ENCODE peak calls at places on chromosomes 4 and X, in seven cellular contexts. K is A549; C is fibroblast of lung; D is H9; O is left ventricle myocardium inferior; V is SK-N-SH; L is CD4-positive, alpha-beta T cell. P is an unnamed sample.

GRCh38 chr4:57023104-57023503 is 44.4 kb downstream of the POLR2B start:
- DNase-seq in D (no peak), C (peak; percentile 92), K (no peak), V (no peak), L (no peak), O (no peak), P (no peak)

GRCh38 chr4:6750302-6751221 is 32.0 kb upstream of the KIAA0232 start:
- DNase-seq in C (no peak), V (no peak), D (no peak), L (no peak), O (no peak), K (no peak), P (peak; percentile 41)

GRCh38 chrX:71650333-71650969 is 16.9 kb upstream of the LOC101059915 start:
- DNase-seq in O (no peak), L (no peak), V (no peak), D (no peak), K (peak; percentile 17), C (no peak), P (no peak)

GRCh38 chr4:77785669-77786068 is 33.5 kb downstream of the CNOT6L start:
- DNase-seq in C (no peak), K (no peak), D (no peak), V (no peak), L (no peak), O (no peak), P (no peak)

GRCh38 chrX:82218361-82218760 is 1016.5 kb downstream of the SH3BGRL start:
- DNase-seq in C (peak; percentile 0), D (no peak), V (peak; percentile 8), O (no peak), K (peak; percentile 39), L (no peak), P (no peak)

GRCh38 chr4:105186701-105187158 is 40.1 kb downstream of the TET2 start:
- DNase-seq in C (peak; percentile 75), L (no peak), K (no peak), D (no peak), V (no peak), O (peak; percentile 24), P (no peak)

GRCh38 chr4:146153964-146154536 is 21.5 kb upstream of the LSM6 start:
- DNase-seq in L (no peak), V (no peak), C (no peak), O (no peak), K (no peak), D (no peak), P (no peak)

GRCh38 chr4:185700048-185700447 is 111.9 kb downstream of the SORBS2 start:
- DNase-seq in D (no peak), C (peak; percentile 49), O (no peak), V (peak; percentile 33), K (no peak), L (no peak), P (no peak)

GRCh38 chr4:41477200-41477910 is 60.6 kb upstream of the LIMCH1 start:
- DNase-seq in V (no peak), C (no peak), D (no peak), O (no peak), K (no peak), L (no peak), P (no peak)

GRCh38 chrX:69324851-69325250 is 159.6 kb upstream of the PJA1 start:
- DNase-seq in O (no peak), K (no peak), D (no peak), L (no peak), V (no peak), C (no peak), P (no peak)

GRCh38 chr4:157674699-157675098 is 454.2 kb downstream of the GRIA2 start:
- DNase-seq in L (no peak), C (no peak), K (no peak), O (no peak), V (no peak), D (no peak), P (no peak)

GRCh38 chr4:98653890-98654867 is 4.2 kb downstream of the TSPAN5 start:
- DNase-seq in L (no peak), C (peak; percentile 99), V (no peak), K (peak; percentile 21), O (no peak), D (no peak), P (no peak)

GRCh38 chrX:104789784-104790183 is 223.8 kb downstream of the IL1RAPL2 start:
- DNase-seq in K (no peak), C (no peak), V (no peak), D (no peak), L (no peak), O (no peak), P (no peak)

GRCh38 chr4:89283226-89283974 is 24.2 kb downstream of the GPRIN3 start:
- DNase-seq in O (no peak), V (no peak), C (peak; percentile 48), K (peak; percentile 74), L (no peak), D (no peak), P (peak; percentile 48)

GRCh38 chr4:106032851-106033286 is 137.6 kb downstream of the NPNT start:
- DNase-seq in L (no peak), D (no peak), V (no peak), K (peak; percentile 5), C (peak; percentile 28), O (no peak), P (no peak)

GRCh38 chr4:150133605-150134004 is 55.4 kb downstream of the DCLK2 start:
- DNase-seq in C (no peak), L (no peak), O (no peak), D (no peak), K (no peak), V (no peak), P (no peak)

GRCh38 chr4:92600638-92601037 is 296.9 kb downstream of the GRID2 start:
- DNase-seq in K (no peak), O (no peak), V (no peak), C (no peak), L (no peak), D (peak; percentile 67), P (no peak)

GRCh38 chrX:47607091-47607490 is 12.6 kb downstream of the SYN1 start:
- DNase-seq in L (no peak), C (no peak), K (no peak), O (no peak), D (no peak), V (no peak), P (no peak)

GRCh38 chrX:49840679-49841078 is 11.6 kb downstream of the PAGE4 start:
- DNase-seq in O (peak; percentile 36), K (peak; percentile 72), L (peak; percentile 3), V (peak; percentile 54), D (peak; percentile 84), C (peak; percentile 28), P (peak; percentile 69)

GRCh38 chr4:146329042-146329716 is 114.8 kb downstream of the REELD1 start:
- DNase-seq in D (no peak), V (no peak), L (no peak), K (peak; percentile 9), O (no peak), C (peak; percentile 90), P (no peak)

GRCh38 chr4:146521543-146522097 is at the start of gene SLC10A7:
- DNase-seq in V (peak; percentile 84), D (peak; percentile 82), O (peak; percentile 76), L (peak; percentile 58), C (peak; percentile 80), K (peak; percentile 55), P (peak; percentile 81)

GRCh38 chrX:144896323-144896722 is 351.0 kb upstream of the SPANXN1 start:
- DNase-seq in K (no peak), L (no peak), D (no peak), C (no peak), O (no peak), V (peak; percentile 2), P (no peak)

GRCh38 chrX:44462851-44463250 is 79.8 kb downstream of the FUNDC1 start:
- DNase-seq in V (no peak), D (no peak), L (no peak), C (peak; percentile 53), K (no peak), O (no peak), P (no peak)

GRCh38 chr4:31290836-31291235 is 570.7 kb downstream of the PCDH7 start:
- DNase-seq in C (no peak), V (no peak), O (no peak), L (no peak), D (peak; percentile 63), K (no peak), P (no peak)

GRCh38 chrX:45017946-45018345 is 145.0 kb downstream of the KDM6A start:
- DNase-seq in L (no peak), K (no peak), D (no peak), O (no peak), V (no peak), C (no peak), P (no peak)

GRCh38 chrX:72041901-72042859 is 89.5 kb downstream of the RTL5 start:
- DNase-seq in O (no peak), D (no peak), C (peak; percentile 72), K (no peak), V (no peak), L (no peak), P (no peak)

GRCh38 chr4:115489284-115489683 is 375.9 kb upstream of the NDST4 start:
- DNase-seq in D (no peak), C (no peak), L (no peak), O (no peak), K (no peak), V (no peak), P (no peak)

GRCh38 chr4:100306018-100306417 is 115.8 kb upstream of the DDIT4L start:
- DNase-seq in V (no peak), L (no peak), C (peak; percentile 64), K (no peak), D (no peak), O (no peak), P (no peak)

GRCh38 chr4:102438873-102439614 is 62.1 kb upstream of the NFKB1 start:
- DNase-seq in K (peak; percentile 74), C (peak; percentile 79), L (no peak), V (no peak), D (no peak), O (no peak), P (no peak)

GRCh38 chrX:95145848-95146540 is 1472.0 kb downstream of the FAM133A start:
- DNase-seq in C (no peak), O (no peak), D (peak; percentile 23), L (no peak), V (no peak), K (no peak), P (no peak)
- TF ChIP-seq CTCF in C (no peak), O (no peak), D (peak; percentile 21), L (no peak), V (no peak), K (no peak), P (no peak)

DNA sequence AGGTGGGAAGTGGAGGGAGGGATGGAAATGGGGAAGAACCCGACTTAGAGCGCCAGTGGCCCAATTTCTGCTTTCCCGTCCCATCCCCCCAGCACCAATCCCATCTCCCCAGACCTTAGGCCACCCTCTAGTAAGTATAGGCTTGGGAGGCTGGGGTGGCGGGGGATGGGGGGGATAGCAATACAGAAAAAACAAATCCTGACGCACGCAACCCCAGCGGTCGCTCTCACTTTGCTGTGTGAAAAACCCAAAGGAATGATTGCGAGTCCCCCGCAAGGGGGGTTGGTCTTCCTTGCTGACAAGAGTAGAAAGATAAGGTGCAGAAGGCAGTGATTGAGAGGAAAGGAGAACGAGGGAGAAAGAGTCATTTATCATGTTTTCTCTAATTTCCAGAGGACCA is 854 bp downstream of the CPE start:
- DNase-seq in D (peak; percentile 59), V (peak; percentile 50), K (no peak), C (peak; percentile 44), O (peak; percentile 16), L (no peak), P (no peak)
- H3K27ac ChIP-seq in D (no peak overlapping the region), V (peak overlapping the region; percentile 86), K (no peak overlapping the region), C (no peak overlapping the region), O (peak overlapping the region; percentile 83), L (no peak overlapping the region), P (no peak overlapping the region)

GRCh38 chrX:40155617-40156471 is 58.1 kb upstream of the BCOR start:
- DNase-seq in K (peak; percentile 43), V (peak; percentile 64), L (no peak), D (no peak), O (no peak), C (no peak), P (no peak)
- H3K9me3 ChIP-seq in K (no peaks in the 10 kb centered on the region), V (no peaks in the 10 kb centered on the region), L (no peaks in the 10 kb centered on the region), D (no peaks in the 10 kb centered on the region), O (no peaks in the 10 kb centered on the region), C (no peaks in the 10 kb centered on the region), P (no peaks in the 10 kb centered on the region)

GRCh38 chr4:16884673-16885460 is 13.6 kb downstream of the LDB2 start:
- DNase-seq in O (no peak), D (no peak), V (no peak), C (no peak), L (no peak), K (no peak), P (no peak)
- TF ChIP-seq CTCF in O (no peak), D (peak; percentile 65), V (peak; percentile 44), C (no peak), L (no peak), K (no peak), P (no peak)